ENCODE peak calls at places on chromosome 18, in eight cellular contexts. R, F, E, Y, L, T, U and V are unnamed samples.

GRCh38 chr18:65755616-65756015 is 4.8 kb downstream of the CDH7 start:
- DNase-seq in U (no peak), R (no peak), T (no peak), L (no peak), F (no peak), E (no peak), Y (no peak), V (no peak)

GRCh38 chr18:8667846-8668245 is 37.5 kb upstream of the MTCL1 start:
- DNase-seq in L (no peak), F (no peak), T (no peak), R (no peak), U (peak), Y (no peak), E (no peak), V (no peak)

GRCh38 chr18:23059541-23060465 is 75.5 kb upstream of the CABLES1 start:
- DNase-seq in Y (no peak), T (no peak), U (peak), L (no peak), R (no peak), E (no peak), F (no peak), V (no peak)

GRCh38 chr18:38886852-38887670 is 1321.5 kb upstream of the CELF4 start:
- DNase-seq in T (no peak), R (no peak), F (no peak), U (no peak), Y (no peak), L (no peak), E (no peak), V (no peak)

GRCh38 chr18:26804474-26804873 is 61.0 kb downstream of the AQP4 start:
- DNase-seq in E (no peak), Y (no peak), R (no peak), L (peak), F (no peak), U (no peak), T (no peak), V (no peak)

GRCh38 chr18:73733806-73734314 is 413.8 kb downstream of the FBXO15 start:
- DNase-seq in L (no peak), R (no peak), E (no peak), F (no peak), U (no peak), T (no peak), Y (no peak), V (no peak)

GRCh38 chr18:21194871-21195771 is 46.9 kb upstream of the GREB1L start:
- DNase-seq in Y (peak), E (no peak), U (peak), T (no peak), F (no peak), L (peak), R (no peak), V (peak)

GRCh38 chr18:21760321-21760720 is 19.7 kb downstream of the MIB1 start:
- DNase-seq in R (no peak), E (no peak), U (peak), F (no peak), L (no peak), T (no peak), Y (no peak), V (no peak)

GRCh38 chr18:22300665-22301636 is 116.8 kb downstream of the CTAGE1 start:
- DNase-seq in R (no peak), U (no peak), T (no peak), E (no peak), L (no peak), F (no peak), Y (no peak), V (peak)

GRCh38 chr18:3402962-3403585 is 46.9 kb upstream of the TGIF1 start:
- DNase-seq in Y (no peak), R (no peak), T (no peak), E (no peak), F (no peak), U (peak), L (peak), V (peak)

GRCh38 chr18:32379891-32380290 is 90.8 kb downstream of the GAREM1 start:
- DNase-seq in L (no peak), E (no peak), F (no peak), T (no peak), Y (no peak), R (no peak), U (no peak), V (no peak)

GRCh38 chr18:54004828-54005227 is 219.6 kb downstream of the MBD2 start:
- DNase-seq in Y (no peak), T (no peak), F (no peak), E (no peak), R (no peak), L (no peak), U (peak), V (peak)

DNA sequence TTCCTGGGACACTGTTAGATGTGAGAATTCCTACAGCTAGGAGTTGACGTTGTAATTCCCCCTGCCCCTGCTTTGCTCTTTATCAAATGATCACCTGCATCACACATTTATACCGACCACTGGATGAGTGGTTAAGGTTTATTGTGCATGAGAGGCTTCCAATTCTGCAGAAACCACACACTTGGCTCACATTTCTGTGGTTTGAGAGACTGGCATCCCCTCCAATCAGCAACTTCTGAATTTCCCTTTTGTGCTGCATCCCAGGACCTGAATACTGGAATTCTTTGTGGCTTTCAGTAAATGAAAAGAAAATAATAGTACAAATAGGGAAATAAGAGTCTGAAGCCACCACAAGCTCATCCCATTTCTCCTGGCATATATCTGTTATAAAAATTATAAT is 628.7 kb upstream of the PIK3C3 start:
- DNase-seq in L (no peak), E (no peak), U (peak), F (no peak), R (no peak), T (no peak), Y (no peak), V (peak)
- TF ChIP-seq CTCF in L (no peak), E (no peak), U (no peak), F (no peak), R (no peak), T (no peak), Y (no peak), V (no peak)

GRCh38 chr18:55774505-55774904 is 186.5 kb upstream of the TCF4 start:
- DNase-seq in L (no peak), R (no peak), E (no peak), F (no peak), Y (no peak), T (no peak), U (no peak), V (no peak)

GRCh38 chr18:55777666-55778304 is 189.8 kb upstream of the TCF4 start:
- DNase-seq in E (no peak), L (no peak), R (peak), T (no peak), Y (no peak), U (peak), F (no peak), V (no peak)

GRCh38 chr18:55778731-55779460 is 190.9 kb upstream of the TCF4 start:
- DNase-seq in F (no peak), L (peak), Y (no peak), R (no peak), E (no peak), T (no peak), U (peak), V (peak)

GRCh38 chr18:55779461-55779710 is 191.4 kb upstream of the TCF4 start:
- DNase-seq in F (no peak), U (peak), L (peak), T (no peak), E (peak), Y (no peak), R (peak), V (peak)

DNA sequence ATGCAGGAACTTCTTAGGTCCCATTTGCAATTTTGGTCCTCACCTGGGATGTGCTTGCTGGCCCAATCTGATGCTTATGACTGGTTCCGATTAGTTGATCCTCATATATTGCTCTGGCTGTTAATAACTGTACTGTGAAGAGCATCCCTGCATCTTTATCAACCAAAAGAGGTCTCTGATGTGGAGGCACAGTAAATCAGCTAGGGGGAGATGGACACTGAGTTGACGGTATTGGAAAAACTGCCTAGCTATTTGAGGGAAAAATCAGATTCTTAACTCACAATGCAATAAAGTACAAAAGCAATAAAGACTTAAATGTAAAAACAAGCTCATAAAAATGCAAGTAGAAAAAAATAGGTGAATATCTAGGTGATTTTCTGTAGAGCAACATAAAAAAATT is 188.0 kb upstream of the TCF4 start:
- DNase-seq in R (no peak), F (no peak), Y (no peak), T (no peak), E (no peak), U (no peak), L (peak), V (no peak)
- TF ChIP-seq CTCF in R (no peak), F (no peak), Y (peak), T (no peak), E (no peak), U (peak), L (peak), V (no peak)

GRCh38 chr18:78517328-78517727 is 462.3 kb upstream of the SALL3 start:
- DNase-seq in Y (no peak), L (no peak), U (no peak), E (no peak), R (no peak), F (no peak), T (no peak), V (no peak)

GRCh38 chr18:78517973-78518372 is 461.6 kb upstream of the SALL3 start:
- DNase-seq in F (no peak), R (no peak), U (no peak), L (no peak), Y (no peak), T (no peak), E (no peak), V (no peak)

GRCh38 chr18:78512080-78512601 is 467.5 kb upstream of the SALL3 start:
- DNase-seq in U (no peak), L (no peak), T (no peak), E (no peak), R (no peak), F (no peak), Y (no peak), V (no peak)

GRCh38 chr18:78511666-78512065 is 468.0 kb upstream of the SALL3 start:
- DNase-seq in E (no peak), F (no peak), U (no peak), R (no peak), T (no peak), Y (no peak), L (no peak), V (no peak)

GRCh38 chr18:78514910-78515670 is 464.5 kb upstream of the SALL3 start:
- DNase-seq in U (no peak), Y (no peak), F (no peak), T (no peak), L (no peak), R (no peak), E (no peak), V (no peak)
- TF ChIP-seq CTCF in U (no peak), Y (no peak), F (no peak), T (no peak), L (no peak), R (no peak), E (no peak), V (no peak)

GRCh38 chr18:58580623-58581022 is 48.3 kb downstream of the ALPK2 start:
- DNase-seq in L (no peak), U (peak), Y (no peak), R (no peak), F (no peak), T (no peak), E (no peak), V (no peak)

GRCh38 chr18:58580078-58580477 is 48.8 kb downstream of the ALPK2 start:
- DNase-seq in R (no peak), U (peak), T (no peak), E (no peak), Y (no peak), F (no peak), L (no peak), V (no peak)

GRCh38 chr18:58578835-58579560 is 49.9 kb downstream of the ALPK2 start:
- DNase-seq in T (no peak), F (no peak), E (no peak), L (no peak), U (peak), Y (no peak), R (no peak), V (peak)

GRCh38 chr18:58579561-58580047 is 49.3 kb downstream of the ALPK2 start:
- DNase-seq in F (no peak), T (no peak), U (peak), E (no peak), L (no peak), Y (no peak), R (no peak), V (no peak)

GRCh38 chr18:58581265-58581664 is 47.6 kb downstream of the ALPK2 start:
- DNase-seq in T (no peak), F (no peak), R (no peak), E (no peak), Y (peak), L (no peak), U (peak), V (peak)
- TF ChIP-seq CTCF in T (no peak), F (no peak), R (no peak), E (no peak), Y (peak), L (no peak), U (peak), V (no peak)

GRCh38 chr18:70235478-70235877 is 30.0 kb upstream of the RTTN start:
- DNase-seq in U (no peak), F (no peak), L (no peak), Y (no peak), E (no peak), T (no peak), R (no peak), V (no peak)
- TF ChIP-seq CTCF in U (no peak), F (no peak), L (no peak), Y (no peak), E (no peak), T (no peak), R (no peak), V (no peak)

DNA sequence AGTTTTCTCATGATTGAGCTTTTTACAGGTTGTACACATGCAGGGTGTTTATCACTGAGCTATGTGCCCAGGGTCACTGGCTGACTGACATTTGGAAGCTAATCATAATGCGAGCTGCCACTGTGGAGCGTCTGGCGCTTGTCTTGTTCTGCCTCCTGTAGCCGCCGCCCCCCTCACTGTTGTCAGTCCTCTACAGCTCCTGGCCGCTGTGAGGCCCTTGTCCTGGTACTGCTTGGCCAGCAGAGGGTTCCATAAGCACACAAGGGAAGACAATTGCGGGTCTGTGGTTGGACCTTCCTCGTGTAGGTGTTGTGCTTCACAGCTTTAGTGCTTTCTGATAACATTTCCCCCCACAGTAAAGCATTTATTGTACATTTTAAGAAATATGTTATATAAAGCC is 105.6 kb upstream of the LDLRAD4 start:
- DNase-seq in Y (no peak), R (peak), F (peak), L (peak), U (peak), T (no peak), E (peak), V (peak)
- TF ChIP-seq CTCF in Y (peak), R (peak), F (peak), L (peak), U (peak), T (no peak), E (peak), V (peak)

GRCh38 chr18:35949903-35950627 is 22.4 kb upstream of the RMP24 start:
- DNase-seq in T (peak), U (peak), F (peak), R (peak), E (peak), L (peak), Y (peak), V (peak)

GRCh38 chr18:35956226-35956625 is 16.3 kb upstream of the RMP24 start:
- DNase-seq in E (no peak), L (no peak), F (no peak), T (no peak), U (no peak), R (no peak), Y (no peak), V (no peak)

GRCh38 chr18:35949090-35949489 is 23.4 kb upstream of the RMP24 start:
- DNase-seq in T (no peak), F (no peak), Y (no peak), R (no peak), E (no peak), L (no peak), U (no peak), V (peak)

GRCh38 chr18:35950628-35950982 is 21.9 kb upstream of the RMP24 start:
- DNase-seq in Y (no peak), T (no peak), E (no peak), R (no peak), U (no peak), F (no peak), L (no peak), V (no peak)

DNA sequence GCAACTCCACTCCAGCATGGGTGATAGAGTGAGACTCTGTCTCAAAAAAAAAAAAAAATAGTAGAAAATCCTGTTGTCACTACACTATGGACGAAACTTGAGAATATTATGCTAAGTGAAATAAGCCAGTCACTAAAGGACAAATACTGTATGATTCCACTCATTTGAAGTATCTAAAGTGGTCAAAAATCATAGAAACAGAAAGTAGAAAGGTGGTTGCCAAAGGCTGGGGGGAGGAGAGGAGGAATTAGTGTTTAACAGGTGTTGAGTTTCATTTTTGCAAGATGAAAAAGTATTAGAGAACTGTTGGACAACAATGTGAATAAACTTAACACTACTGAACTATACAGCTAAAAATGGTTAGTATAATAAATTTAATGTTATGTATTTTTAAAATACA is 18.8 kb upstream of the RMP24 start:
- DNase-seq in E (no peak), R (no peak), T (no peak), F (no peak), U (no peak), L (no peak), Y (no peak), V (no peak)
- TF ChIP-seq CTCF in E (no peak), R (no peak), T (no peak), F (no peak), U (no peak), L (no peak), Y (no peak), V (no peak)

DNA sequence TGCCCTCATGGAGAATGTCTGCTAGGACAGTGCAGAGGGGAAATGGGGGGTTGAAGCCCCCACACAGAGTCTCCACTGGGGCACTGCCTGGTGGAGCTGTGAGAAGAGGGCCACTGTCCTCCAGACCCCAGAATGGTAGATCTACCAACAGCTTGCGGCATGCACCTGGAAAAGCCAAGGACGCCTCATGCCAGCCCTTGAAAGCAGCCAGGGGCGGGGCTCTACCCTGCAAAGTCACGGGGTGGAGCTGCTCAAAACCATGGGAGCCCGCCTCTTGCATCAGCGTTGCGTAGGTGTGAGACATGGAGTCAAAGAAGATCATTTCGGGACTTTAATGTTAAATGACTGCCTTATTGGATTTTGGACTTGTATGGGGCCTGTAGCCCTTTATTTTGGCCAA is 157.6 kb downstream of the DSEL start:
- DNase-seq in R (no peak), T (no peak), F (no peak), Y (no peak), L (no peak), U (no peak), E (no peak), V (no peak)
- TF ChIP-seq CTCF in R (no peak), T (no peak), F (no peak), Y (no peak), L (no peak), U (no peak), E (no peak), V (no peak)